ENCODE peak calls at places on chromosomes 2 and 18, in ten cellular contexts. One of them, this sample, is unnamed.

GRCh38 chr2:188678921-188679320 is 295.3 kb upstream of the COL3A1 start:
- DNase-seq in neural progenitor cell: no peak
- DNase-seq in AG04450: no peak
- DNase-seq in psoas muscle: no peak
- DNase-seq in ovary: no peak
- DNase-seq in astrocyte of the spinal cord: peak
- DNase-seq in AG10803: peak
- DNase-seq in NB4: peak
- DNase-seq in heart left ventricle: no peak
- DNase-seq in HepG2: no peak
- DNase-seq in this sample: no peak

GRCh38 chr18:69109686-69110085 is 291.0 kb upstream of the DOK6 start:
- DNase-seq in neural progenitor cell: no peak
- DNase-seq in AG04450: no peak
- DNase-seq in psoas muscle: no peak
- DNase-seq in ovary: no peak
- DNase-seq in astrocyte of the spinal cord: no peak
- DNase-seq in AG10803: peak
- DNase-seq in NB4: no peak
- DNase-seq in heart left ventricle: no peak
- DNase-seq in HepG2: no peak
- DNase-seq in this sample: no peak

GRCh38 chr18:31102020-31102684 is at the start of gene DSC2:
- DNase-seq in neural progenitor cell: peak
- DNase-seq in AG04450: no peak
- DNase-seq in psoas muscle: peak
- DNase-seq in ovary: peak
- DNase-seq in astrocyte of the spinal cord: no peak
- DNase-seq in AG10803: no peak
- DNase-seq in NB4: no peak
- DNase-seq in heart left ventricle: peak
- DNase-seq in HepG2: peak
- DNase-seq in this sample: peak

GRCh38 chr2:128727914-128728313 is 409.2 kb upstream of the HS6ST1 start:
- DNase-seq in neural progenitor cell: no peak
- DNase-seq in AG04450: peak
- DNase-seq in psoas muscle: no peak
- DNase-seq in ovary: peak
- DNase-seq in astrocyte of the spinal cord: peak
- DNase-seq in AG10803: peak
- DNase-seq in NB4: peak
- DNase-seq in heart left ventricle: no peak
- DNase-seq in HepG2: no peak
- DNase-seq in this sample: no peak

GRCh38 chr18:61435064-61435652 is 101.9 kb downstream of the CDH20 start:
- DNase-seq in neural progenitor cell: peak
- DNase-seq in AG04450: no peak
- DNase-seq in psoas muscle: no peak
- DNase-seq in ovary: no peak
- DNase-seq in astrocyte of the spinal cord: no peak
- DNase-seq in AG10803: peak
- DNase-seq in NB4: peak
- DNase-seq in heart left ventricle: no peak
- DNase-seq in HepG2: peak
- DNase-seq in this sample: peak

GRCh38 chr2:196131949-196132925 is 39.1 kb downstream of the STK17B start:
- DNase-seq in neural progenitor cell: peak
- DNase-seq in AG04450: no peak
- DNase-seq in psoas muscle: no peak
- DNase-seq in ovary: no peak
- DNase-seq in astrocyte of the spinal cord: peak
- DNase-seq in AG10803: no peak
- DNase-seq in NB4: peak
- DNase-seq in heart left ventricle: peak
- DNase-seq in HepG2: no peak
- DNase-seq in this sample: no peak

GRCh38 chr2:232353660-232354059 is 24.9 kb upstream of the ALPP start:
- DNase-seq in neural progenitor cell: no peak
- DNase-seq in AG04450: no peak
- DNase-seq in psoas muscle: peak
- DNase-seq in ovary: no peak
- DNase-seq in astrocyte of the spinal cord: no peak
- DNase-seq in AG10803: no peak
- DNase-seq in NB4: no peak
- DNase-seq in heart left ventricle: no peak
- DNase-seq in HepG2: no peak
- DNase-seq in this sample: no peak

GRCh38 chr2:74488643-74489481 is 6.0 kb downstream of the TTC31 start:
- DNase-seq in neural progenitor cell: no peak
- DNase-seq in AG04450: no peak
- DNase-seq in psoas muscle: no peak
- DNase-seq in ovary: no peak
- DNase-seq in astrocyte of the spinal cord: no peak
- DNase-seq in AG10803: no peak
- DNase-seq in NB4: no peak
- DNase-seq in heart left ventricle: no peak
- DNase-seq in HepG2: peak
- DNase-seq in this sample: no peak

GRCh38 chr18:45166341-45167108 is 448.8 kb upstream of the SLC14A2 start:
- DNase-seq in neural progenitor cell: no peak
- DNase-seq in AG04450: no peak
- DNase-seq in psoas muscle: peak
- DNase-seq in ovary: no peak
- DNase-seq in astrocyte of the spinal cord: peak
- DNase-seq in AG10803: peak
- DNase-seq in NB4: no peak
- DNase-seq in heart left ventricle: no peak
- DNase-seq in HepG2: no peak
- DNase-seq in this sample: no peak

GRCh38 chr2:239440511-239440959 is 39.7 kb upstream of the HDAC4 start:
- DNase-seq in neural progenitor cell: peak
- DNase-seq in AG04450: no peak
- DNase-seq in psoas muscle: no peak
- DNase-seq in ovary: peak
- DNase-seq in astrocyte of the spinal cord: peak
- DNase-seq in AG10803: no peak
- DNase-seq in NB4: no peak
- DNase-seq in heart left ventricle: no peak
- DNase-seq in HepG2: peak
- DNase-seq in this sample: peak

GRCh38 chr2:16506366-16506765 is 159.3 kb downstream of the CYRIA start:
- DNase-seq in neural progenitor cell: no peak
- DNase-seq in AG04450: no peak
- DNase-seq in psoas muscle: no peak
- DNase-seq in ovary: no peak
- DNase-seq in astrocyte of the spinal cord: no peak
- DNase-seq in AG10803: no peak
- DNase-seq in NB4: no peak
- DNase-seq in heart left ventricle: peak
- DNase-seq in HepG2: no peak
- DNase-seq in this sample: no peak

GRCh38 chr2:8840475-8841091 is 3.2 kb upstream of the KIDINS220 start:
- DNase-seq in neural progenitor cell: no peak
- DNase-seq in AG04450: no peak
- DNase-seq in psoas muscle: no peak
- DNase-seq in ovary: no peak
- DNase-seq in astrocyte of the spinal cord: no peak
- DNase-seq in AG10803: no peak
- DNase-seq in NB4: no peak
- DNase-seq in heart left ventricle: no peak
- DNase-seq in HepG2: peak
- DNase-seq in this sample: no peak

GRCh38 chr2:134795765-134796164 is 42.7 kb upstream of the ACMSD start:
- DNase-seq in neural progenitor cell: no peak
- DNase-seq in AG04450: no peak
- DNase-seq in psoas muscle: no peak
- DNase-seq in ovary: no peak
- DNase-seq in astrocyte of the spinal cord: no peak
- DNase-seq in AG10803: no peak
- DNase-seq in NB4: no peak
- DNase-seq in heart left ventricle: no peak
- DNase-seq in HepG2: no peak
- DNase-seq in this sample: no peak

GRCh38 chr2:27322301-27322765 is 564 bp downstream of the MPV17 start:
- DNase-seq in neural progenitor cell: no peak
- DNase-seq in AG04450: no peak
- DNase-seq in psoas muscle: peak
- DNase-seq in ovary: no peak
- DNase-seq in astrocyte of the spinal cord: no peak
- DNase-seq in AG10803: peak
- DNase-seq in NB4: peak
- DNase-seq in heart left ventricle: no peak
- DNase-seq in HepG2: no peak
- DNase-seq in this sample: peak

GRCh38 chr2:221502270-221502973 is 69.7 kb downstream of the EPHA4 start:
- DNase-seq in neural progenitor cell: no peak
- DNase-seq in AG04450: no peak
- DNase-seq in psoas muscle: no peak
- DNase-seq in ovary: no peak
- DNase-seq in astrocyte of the spinal cord: peak
- DNase-seq in AG10803: peak
- DNase-seq in NB4: no peak
- DNase-seq in heart left ventricle: no peak
- DNase-seq in HepG2: no peak
- DNase-seq in this sample: peak

GRCh38 chr2:160322320-160322719 is 122.2 kb upstream of the ITGB6 start:
- DNase-seq in neural progenitor cell: no peak
- DNase-seq in AG04450: no peak
- DNase-seq in psoas muscle: no peak
- DNase-seq in ovary: no peak
- DNase-seq in astrocyte of the spinal cord: no peak
- DNase-seq in AG10803: no peak
- DNase-seq in NB4: no peak
- DNase-seq in heart left ventricle: no peak
- DNase-seq in HepG2: no peak
- DNase-seq in this sample: no peak

GRCh38 chr18:10455726-10456453 is 1.5 kb downstream of the APCDD1 start:
- DNase-seq in neural progenitor cell: peak
- DNase-seq in AG04450: no peak
- DNase-seq in psoas muscle: no peak
- DNase-seq in ovary: no peak
- DNase-seq in astrocyte of the spinal cord: no peak
- DNase-seq in AG10803: no peak
- DNase-seq in NB4: no peak
- DNase-seq in heart left ventricle: no peak
- DNase-seq in HepG2: no peak
- DNase-seq in this sample: no peak

GRCh38 chr2:241804326-241805276 is 4.4 kb upstream of the NEU4 start:
- DNase-seq in neural progenitor cell: no peak
- DNase-seq in AG04450: no peak
- DNase-seq in psoas muscle: peak
- DNase-seq in ovary: peak
- DNase-seq in astrocyte of the spinal cord: no peak
- DNase-seq in AG10803: peak
- DNase-seq in NB4: peak
- DNase-seq in heart left ventricle: no peak
- DNase-seq in HepG2: peak
- DNase-seq in this sample: peak

GRCh38 chr2:158573739-158574138 is 117.0 kb downstream of the PKP4 start:
- DNase-seq in neural progenitor cell: no peak
- DNase-seq in AG04450: no peak
- DNase-seq in psoas muscle: no peak
- DNase-seq in ovary: no peak
- DNase-seq in astrocyte of the spinal cord: no peak
- DNase-seq in AG10803: no peak
- DNase-seq in NB4: no peak
- DNase-seq in heart left ventricle: no peak
- DNase-seq in HepG2: no peak
- DNase-seq in this sample: no peak
- TF ChIP-seq CTCF in neural progenitor cell: no peak
- TF ChIP-seq CTCF in AG04450: no peak
- TF ChIP-seq CTCF in psoas muscle: no peak
- TF ChIP-seq CTCF in ovary: no peak
- TF ChIP-seq CTCF in astrocyte of the spinal cord: no peak
- TF ChIP-seq CTCF in AG10803: no peak
- TF ChIP-seq CTCF in NB4: no peak
- TF ChIP-seq CTCF in heart left ventricle: no peak
- TF ChIP-seq CTCF in HepG2: peak
- TF ChIP-seq CTCF in this sample: no peak

GRCh38 chr18:12976305-12976704 is 14.9 kb upstream of the CEP192 start:
- DNase-seq in neural progenitor cell: no peak
- DNase-seq in AG04450: no peak
- DNase-seq in psoas muscle: no peak
- DNase-seq in ovary: no peak
- DNase-seq in astrocyte of the spinal cord: no peak
- DNase-seq in AG10803: no peak
- DNase-seq in NB4: no peak
- DNase-seq in heart left ventricle: no peak
- DNase-seq in HepG2: no peak
- DNase-seq in this sample: no peak
- TF ChIP-seq CTCF in neural progenitor cell: no peak
- TF ChIP-seq CTCF in AG04450: no peak
- TF ChIP-seq CTCF in psoas muscle: no peak
- TF ChIP-seq CTCF in ovary: no peak
- TF ChIP-seq CTCF in astrocyte of the spinal cord: no peak
- TF ChIP-seq CTCF in AG10803: no peak
- TF ChIP-seq CTCF in NB4: no peak
- TF ChIP-seq CTCF in heart left ventricle: no peak
- TF ChIP-seq CTCF in HepG2: no peak
- TF ChIP-seq CTCF in this sample: no peak

DNA sequence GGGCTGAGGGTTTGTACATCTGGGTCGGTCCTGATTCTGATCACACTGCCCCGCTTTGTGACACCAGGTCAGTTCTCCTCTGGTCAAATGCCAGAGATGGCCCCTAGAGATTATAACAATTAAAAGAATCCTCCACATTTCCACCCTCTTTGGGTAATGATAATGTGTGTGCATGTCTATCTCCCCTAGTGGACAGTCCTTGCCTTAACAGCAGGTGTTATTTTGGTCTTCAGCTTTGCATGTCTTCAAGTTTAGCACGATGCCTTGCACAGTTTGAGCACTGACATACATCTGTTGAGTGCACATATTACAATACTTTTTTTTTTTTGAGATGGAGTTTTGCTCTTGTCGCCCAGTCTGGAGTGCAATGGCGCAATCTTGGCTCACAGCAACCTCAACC is 25.7 kb upstream of the COX7A2L start:
- DNase-seq in neural progenitor cell: no peak
- DNase-seq in AG04450: no peak
- DNase-seq in psoas muscle: no peak
- DNase-seq in ovary: no peak
- DNase-seq in astrocyte of the spinal cord: no peak
- DNase-seq in AG10803: no peak
- DNase-seq in NB4: peak
- DNase-seq in heart left ventricle: no peak
- DNase-seq in HepG2: peak
- DNase-seq in this sample: no peak
- TF ChIP-seq CTCF in neural progenitor cell: peak
- TF ChIP-seq CTCF in AG04450: peak
- TF ChIP-seq CTCF in psoas muscle: no peak
- TF ChIP-seq CTCF in ovary: peak
- TF ChIP-seq CTCF in astrocyte of the spinal cord: peak
- TF ChIP-seq CTCF in AG10803: peak
- TF ChIP-seq CTCF in NB4: peak
- TF ChIP-seq CTCF in heart left ventricle: no peak
- TF ChIP-seq CTCF in HepG2: peak
- TF ChIP-seq CTCF in this sample: peak

GRCh38 chr2:63710732-63711131 is 122.0 kb downstream of the MDH1 start:
- DNase-seq in neural progenitor cell: no peak
- DNase-seq in AG04450: no peak
- DNase-seq in psoas muscle: no peak
- DNase-seq in ovary: no peak
- DNase-seq in astrocyte of the spinal cord: no peak
- DNase-seq in AG10803: no peak
- DNase-seq in NB4: no peak
- DNase-seq in heart left ventricle: no peak
- DNase-seq in HepG2: no peak
- DNase-seq in this sample: no peak
- TF ChIP-seq CTCF in neural progenitor cell: no peak
- TF ChIP-seq CTCF in AG04450: no peak
- TF ChIP-seq CTCF in psoas muscle: no peak
- TF ChIP-seq CTCF in ovary: no peak
- TF ChIP-seq CTCF in astrocyte of the spinal cord: no peak
- TF ChIP-seq CTCF in AG10803: no peak
- TF ChIP-seq CTCF in NB4: no peak
- TF ChIP-seq CTCF in heart left ventricle: no peak
- TF ChIP-seq CTCF in HepG2: no peak
- TF ChIP-seq CTCF in this sample: no peak

This sample was measured in nephron progenitor cell.